ENCODE peak calls at places on chromosome 15, in six cellular contexts. G is GM23248, P is H1, N is IMR-90, S is breast epithelium, R is tibial nerve. B is an unnamed sample.

GRCh38 chr15:75817151-75817935 is 25.9 kb upstream of the UBE2Q2 start:
- DNase-seq in G (peak; percentile 51), P (no peak), N (no peak), S (no peak), R (no peak), B (no peak)

GRCh38 chr15:82894971-82895520 is 57.5 kb downstream of the HOMER2 start:
- DNase-seq in G (peak; percentile 33), P (peak; percentile 43), N (peak; percentile 18), S (no peak), R (no peak), B (no peak)

GRCh38 chr15:78752492-78753358 is 58.5 kb downstream of the ADAMTS7 start:
- DNase-seq in G (no peak), P (no peak), N (no peak), S (no peak), R (no peak), B (no peak)

GRCh38 chr15:64893481-64894394 is 18.0 kb upstream of the ANKDD1A start:
- DNase-seq in G (peak; percentile 88), P (peak; percentile 96), N (peak; percentile 93), S (peak; percentile 81), R (peak; percentile 88), B (peak; percentile 96)

GRCh38 chr15:86164222-86164898 is 84.7 kb downstream of the AGBL1 start:
- DNase-seq in G (no peak), P (no peak), N (no peak), S (no peak), R (peak; percentile 33), B (no peak)

GRCh38 chr15:47718474-47719440 is 1.5 kb downstream of the SEMA6D start:
- DNase-seq in G (peak; percentile 39), P (peak; percentile 56), N (peak; percentile 54), S (no peak), R (peak; percentile 38), B (peak; percentile 75)

GRCh38 chr15:59532770-59533379 is 78.7 kb upstream of the GCNT3 start:
- DNase-seq in G (peak; percentile 62), P (no peak), N (peak; percentile 21), S (no peak), R (no peak), B (no peak)

GRCh38 chr15:74835312-74835823 is 7.6 kb downstream of the ULK3 start:
- DNase-seq in G (peak; percentile 71), P (peak; percentile 98), N (peak; percentile 36), S (no peak), R (peak; percentile 39), B (no peak)

GRCh38 chr15:33293619-33294309 is 17.0 kb upstream of the RYR3 start:
- DNase-seq in G (peak; percentile 18), P (no peak), N (no peak), S (no peak), R (no peak), B (peak; percentile 62)

GRCh38 chr15:97759363-97759762 is 201.1 kb upstream of the ARRDC4 start:
- DNase-seq in G (peak; percentile 44), P (no peak), N (no peak), S (no peak), R (no peak), B (no peak)

GRCh38 chr15:30921106-30921505 is 17.4 kb downstream of the FAN1 start:
- DNase-seq in G (no peak), P (no peak), N (no peak), S (no peak), R (no peak), B (no peak)

GRCh38 chr15:74417670-74418069 is 16.1 kb downstream of the SEMA7A start:
- DNase-seq in G (no peak), P (no peak), N (no peak), S (no peak), R (no peak), B (no peak)

GRCh38 chr15:51939216-51939615 is 32.4 kb downstream of the LEO1 start:
- DNase-seq in G (no peak), P (no peak), N (no peak), S (no peak), R (no peak), B (no peak)

GRCh38 chr15:74349241-74349766 is 18.1 kb downstream of the CYP11A1 start:
- DNase-seq in G (no peak), P (no peak), N (no peak), S (no peak), R (no peak), B (no peak)

GRCh38 chr15:66921319-66921718 is 144.1 kb upstream of the SMAD3 start:
- DNase-seq in G (no peak), P (no peak), N (no peak), S (no peak), R (no peak), B (peak; percentile 31)

GRCh38 chr15:66997212-66997611 is 68.2 kb upstream of the SMAD3 start:
- DNase-seq in G (peak; percentile 89), P (no peak), N (peak; percentile 80), S (no peak), R (no peak), B (no peak)

GRCh38 chr15:40314723-40315276 is 7.1 kb upstream of the PLCB2 start:
- DNase-seq in G (peak; percentile 91), P (no peak), N (peak; percentile 53), S (no peak), R (no peak), B (no peak)

GRCh38 chr15:25184356-25185155 is 229.8 kb downstream of the SNRPN start:
- DNase-seq in G (no peak), P (no peak), N (no peak), S (peak; percentile 5), R (no peak), B (no peak)

GRCh38 chr15:90875549-90875981 is 7.2 kb downstream of the FURIN start:
- DNase-seq in G (no peak), P (no peak), N (no peak), S (no peak), R (no peak), B (no peak)

GRCh38 chr15:90872481-90873184 is 4.2 kb downstream of the FURIN start:
- DNase-seq in G (peak; percentile 91), P (no peak), N (peak; percentile 80), S (no peak), R (no peak), B (no peak)

GRCh38 chr15:90873998-90874605 is 5.7 kb downstream of the FURIN start:
- DNase-seq in G (peak; percentile 33), P (peak; percentile 71), N (no peak), S (no peak), R (no peak), B (no peak)

GRCh38 chr15:90871716-90872480 is 3.5 kb downstream of the FURIN start:
- DNase-seq in G (peak; percentile 55), P (peak; percentile 77), N (no peak), S (no peak), R (no peak), B (no peak)

GRCh38 chr15:90873488-90873997 is 5.2 kb downstream of the FURIN start:
- DNase-seq in G (no peak), P (no peak), N (no peak), S (no peak), R (no peak), B (no peak)
- H3K4me1 ChIP-seq in G (peaks cover 40% of the 10 kb centered on the region), P (peaks cover 23% of the 10 kb centered on the region), N (peaks cover 33% of the 10 kb centered on the region), S (peaks cover 4% of the 10 kb centered on the region), R (peaks cover 56% of the 10 kb centered on the region), B (peaks cover 10% of the 10 kb centered on the region)

GRCh38 chr15:77713281-77713680 is 80.6 kb upstream of the LINGO1 start:
- DNase-seq in G (no peak), P (no peak), N (no peak), S (no peak), R (no peak), B (no peak)
- H3K27me3 ChIP-seq in G (peaks cover 21% of the 10 kb centered on the region), P (no peaks in the 10 kb centered on the region), N (peaks cover 34% of the 10 kb centered on the region), S (no peaks in the 10 kb centered on the region), R (no peaks in the 10 kb centered on the region), B (no peaks in the 10 kb centered on the region)

DNA sequence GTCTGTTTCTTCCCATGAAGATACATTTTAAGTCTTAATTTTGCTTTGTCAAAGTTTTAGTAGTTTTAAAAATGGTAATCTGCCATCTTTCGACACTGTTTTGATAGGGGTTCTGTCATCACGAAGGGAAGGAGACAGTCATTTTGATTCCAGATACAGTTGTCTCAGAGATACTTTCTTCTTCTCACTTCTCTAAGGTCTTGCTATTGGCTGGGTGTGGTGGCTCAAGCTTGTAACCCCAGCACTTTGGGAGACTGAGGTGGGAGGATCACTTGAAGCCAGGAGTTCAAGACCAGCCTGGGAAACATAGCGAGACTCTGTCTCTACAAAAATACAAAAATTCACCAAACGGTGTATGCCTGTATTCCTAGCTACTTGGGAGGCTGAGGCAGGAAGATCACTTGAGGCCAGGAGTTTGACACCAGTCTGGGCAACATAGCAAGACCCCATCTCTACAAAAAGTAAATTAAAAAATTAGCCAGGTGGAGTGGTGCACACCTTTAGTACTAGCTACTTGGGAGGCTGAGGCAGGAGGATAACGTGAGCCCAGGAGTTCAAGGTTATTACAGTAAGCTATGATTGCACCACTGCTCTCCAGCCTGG is 3.3 kb downstream of the RAB8B start:
- DNase-seq in G (no peak), P (peak; percentile 10), N (no peak), S (no peak), R (no peak), B (no peak)
- H3K4me1 ChIP-seq in G (peaks cover 41% of the 10 kb centered on the region), P (peaks cover 11% of the 10 kb centered on the region), N (peaks cover 19% of the 10 kb centered on the region), S (no peaks in the 10 kb centered on the region), R (peaks cover 77% of the 10 kb centered on the region), B (peaks cover 7% of the 10 kb centered on the region)

GRCh38 chr15:70854669-70854976 is 666 bp upstream of the LARP6 start:
- DNase-seq in G (peak; percentile 82), P (no peak), N (peak; percentile 62), S (no peak), R (peak; percentile 40), B (no peak)

GRCh38 chr15:70852501-70853269 is 1.3 kb downstream of the LARP6 start:
- DNase-seq in G (peak; percentile 91), P (no peak), N (peak; percentile 88), S (no peak), R (no peak), B (no peak)

GRCh38 chr15:70851889-70852288 is 2.1 kb downstream of the LARP6 start:
- DNase-seq in G (no peak), P (no peak), N (no peak), S (no peak), R (no peak), B (peak; percentile 48)

GRCh38 chr15:70853855-70854668 is at the start of gene LARP6:
- DNase-seq in G (peak; percentile 74), P (peak; percentile 85), N (peak; percentile 36), S (peak; percentile 56), R (peak; percentile 21), B (no peak)

DNA sequence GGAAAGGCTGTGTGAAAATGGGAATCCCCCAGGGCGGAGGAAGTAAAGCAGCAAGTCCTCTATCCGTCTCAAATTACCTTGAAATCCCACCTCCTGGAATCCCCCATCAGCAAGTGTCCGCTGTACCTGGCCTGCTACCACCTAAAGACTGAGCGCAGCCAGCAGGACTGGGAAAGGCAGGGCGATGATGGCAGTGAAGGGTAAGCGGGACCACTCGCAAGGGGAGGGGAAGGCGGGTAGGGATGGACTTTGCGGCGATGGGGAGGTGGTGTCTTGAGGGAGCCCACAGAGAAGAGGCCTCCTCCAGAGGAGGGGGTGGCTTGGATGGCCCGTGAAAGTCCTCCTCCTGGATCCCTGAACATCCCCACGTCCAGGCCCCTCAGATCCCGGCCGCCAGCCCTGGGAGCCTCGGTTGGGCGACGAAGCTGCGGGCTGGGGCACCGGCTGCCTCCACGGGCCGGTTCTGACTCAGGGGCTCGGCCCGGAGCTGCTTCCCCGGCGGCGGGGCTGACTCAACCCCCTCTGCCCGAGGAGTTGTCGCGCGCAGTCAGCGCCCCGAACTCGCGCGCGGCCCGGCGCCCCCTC is 595 bp downstream of the LARP6 start:
- DNase-seq in G (peak; percentile 88), P (peak; percentile 76), N (peak; percentile 87), S (no peak), R (peak; percentile 29), B (peak; percentile 79)
- H3K27me3 ChIP-seq in G (no peaks in the 10 kb centered on the region), P (no peaks in the 10 kb centered on the region), N (no peaks in the 10 kb centered on the region), S (no peaks in the 10 kb centered on the region), R (no peaks in the 10 kb centered on the region), B (no peaks in the 10 kb centered on the region)